ENCODE peak calls at places on chromosomes 13 and 19, in ten cellular contexts. N, H, J, I, F, U, L, W, V and X are unnamed samples. For H3K4me1, the result is how much of the 10 kb centered on the place peaks cover.

GRCh38 chr19:50890422-50891252 is 17.4 kb downstream of the KLK2 start:
- DNase-seq in N (no peak), H (no peak), J (no peak), I (no peak), F (peak), U (no peak), L (peak), W (peak), V (peak), X (no peak)

GRCh38 chr19:54041969-54042606 is 21.6 kb downstream of the VSTM1 start:
- DNase-seq in N (no peak), H (no peak), J (no peak), I (no peak), F (no peak), U (peak), L (no peak), W (no peak), V (peak), X (no peak)

GRCh38 chr13:95226932-95227718 is 74.1 kb downstream of the ABCC4 start:
- DNase-seq in N (no peak), H (no peak), J (no peak), I (no peak), F (no peak), U (no peak), L (no peak), W (no peak), V (no peak), X (no peak)

GRCh38 chr19:54674021-54674617 is 11.3 kb downstream of the LILRB4 start:
- DNase-seq in N (no peak), H (no peak), J (no peak), I (no peak), F (no peak), U (no peak), L (no peak), W (no peak), V (peak), X (no peak)

GRCh38 chr19:5219551-5220304 is 120.9 kb downstream of the PTPRS start:
- DNase-seq in N (no peak), H (no peak), J (no peak), I (no peak), F (no peak), U (no peak), L (no peak), W (no peak), V (no peak), X (no peak)

GRCh38 chr19:49981603-49982593 is 20.9 kb upstream of the SIGLEC11 start:
- DNase-seq in N (no peak), H (no peak), J (no peak), I (no peak), F (no peak), U (no peak), L (no peak), W (no peak), V (no peak), X (no peak)

GRCh38 chr13:44396963-44397580 is 23.4 kb downstream of the SERP2 start:
- DNase-seq in N (peak), H (no peak), J (peak), I (no peak), F (peak), U (peak), L (peak), W (peak), V (no peak), X (no peak)

GRCh38 chr13:104106705-104107393 is 1040.6 kb upstream of the SLC10A2 start:
- DNase-seq in N (no peak), H (no peak), J (no peak), I (no peak), F (peak), U (no peak), L (peak), W (peak), V (peak), X (no peak)

GRCh38 chr13:19860884-19861655 is 2.4 kb downstream of the ZMYM5 start:
- DNase-seq in N (no peak), H (no peak), J (no peak), I (no peak), F (peak), U (no peak), L (peak), W (peak), V (peak), X (no peak)

GRCh38 chr13:27293873-27294515 is 23.4 kb downstream of the RASL11A start:
- DNase-seq in N (no peak), H (peak), J (no peak), I (no peak), F (no peak), U (no peak), L (no peak), W (no peak), V (no peak), X (no peak)

GRCh38 chr13:25733061-25733491 is 318.7 kb downstream of the SHISA2 start:
- DNase-seq in N (no peak), H (no peak), J (no peak), I (no peak), F (peak), U (no peak), L (peak), W (no peak), V (peak), X (no peak)

GRCh38 chr13:21478881-21479808 is 20.0 kb upstream of the ZDHHC20 start:
- DNase-seq in N (no peak), H (peak), J (no peak), I (no peak), F (peak), U (no peak), L (peak), W (peak), V (peak), X (peak)

GRCh38 chr13:34156841-34157365 is 339.0 kb downstream of the RFC3 start:
- DNase-seq in N (peak), H (no peak), J (peak), I (peak), F (peak), U (peak), L (peak), W (peak), V (peak), X (peak)

GRCh38 chr19:13819242-13819641 is 24.0 kb downstream of the ZSWIM4 start:
- DNase-seq in N (no peak), H (no peak), J (no peak), I (no peak), F (no peak), U (no peak), L (no peak), W (no peak), V (no peak), X (peak)

GRCh38 chr19:18423258-18424020 is 4.2 kb downstream of the SSBP4 start:
- DNase-seq in N (no peak), H (no peak), J (no peak), I (no peak), F (no peak), U (no peak), L (no peak), W (no peak), V (no peak), X (peak)
- H3K4me1 ChIP-seq in N (under half), H (half or more), J (half or more), I (under half), F (under half), U (under half), L (under half), W (under half), V (under half), X (under half)

DNA sequence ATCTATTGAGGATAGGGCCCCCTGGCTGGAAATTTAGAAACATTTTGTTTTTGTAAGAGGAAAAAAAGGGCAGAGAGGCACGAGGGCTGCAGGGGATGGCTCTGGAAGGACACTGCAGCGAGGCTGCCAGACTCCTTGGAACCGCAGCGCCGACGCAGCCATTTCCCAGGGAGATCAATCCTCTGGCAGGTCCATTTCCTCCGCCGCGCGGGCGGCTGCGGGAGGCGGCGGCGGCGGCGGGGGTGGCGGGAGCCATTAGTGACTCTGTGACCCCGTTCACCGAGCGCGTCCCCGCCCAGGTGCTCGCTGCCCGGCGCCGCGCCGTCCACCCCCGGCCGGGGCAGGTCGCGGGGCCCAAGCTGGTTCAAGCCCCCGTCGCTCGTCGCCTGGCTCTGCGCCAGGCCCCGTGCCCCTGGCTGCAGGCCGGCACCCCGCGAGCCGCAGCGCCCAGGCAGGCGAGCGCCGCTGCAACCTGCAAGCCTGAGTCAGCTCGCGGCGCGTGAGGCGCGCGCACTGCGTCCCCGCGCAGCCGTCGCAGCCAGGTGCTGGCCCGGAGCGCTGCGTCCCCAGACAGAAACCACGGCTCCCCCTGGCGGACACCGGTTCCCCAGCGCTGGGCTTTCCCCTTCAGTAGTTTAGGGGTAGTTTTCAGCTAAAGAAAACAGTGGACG is 192.6 kb downstream of the KATNAL1 start:
- DNase-seq in N (peak), H (peak), J (peak), I (peak), F (peak), U (peak), L (peak), W (peak), V (peak), X (peak)
- H3K4me1 ChIP-seq in N (under half), H (under half), J (under half), I (under half), F (under half), U (under half), L (under half), W (under half), V (under half), X (under half)

GRCh38 chr19:11073568-11073967 is 15.7 kb upstream of the LDLR start:
- DNase-seq in N (no peak), H (no peak), J (no peak), I (no peak), F (no peak), U (no peak), L (no peak), W (no peak), V (no peak), X (no peak)
- H3K4me1 ChIP-seq in N (under half), H (under half), J (under half), I (under half), F (under half), U (under half), L (under half), W (under half), V (under half), X (under half)

DNA sequence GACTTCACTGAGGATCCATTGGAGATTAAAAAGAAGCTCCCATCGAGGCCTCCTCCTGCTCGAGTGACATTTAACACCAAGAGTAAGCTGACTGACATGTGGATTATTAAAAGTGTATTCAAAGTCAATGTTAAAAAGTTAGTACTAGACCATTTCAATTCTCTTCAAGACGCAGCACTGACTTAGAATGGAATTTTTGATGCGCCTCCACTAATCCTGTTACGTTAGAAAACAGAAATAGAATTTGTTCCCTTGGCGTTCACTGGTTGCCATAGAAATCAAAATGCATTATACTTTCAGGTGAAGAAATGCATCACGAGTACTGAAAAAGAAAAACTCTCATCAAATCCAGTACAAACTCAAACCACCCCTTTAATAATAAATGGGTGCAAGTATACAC is 42.2 kb downstream of the BRD4 start:
- DNase-seq in N (no peak), H (no peak), J (no peak), I (no peak), F (no peak), U (no peak), L (no peak), W (no peak), V (no peak), X (no peak)
- H3K4me1 ChIP-seq in N (half or more), H (half or more), J (half or more), I (half or more), F (under half), U (under half), L (under half), W (under half), V (under half), X (half or more)

GRCh38 chr19:45168767-45169351 is 8.1 kb upstream of the NKPD1 start:
- DNase-seq in N (no peak), H (no peak), J (peak), I (no peak), F (no peak), U (no peak), L (no peak), W (no peak), V (no peak), X (no peak)

GRCh38 chr19:45169602-45170001 is 8.4 kb downstream of the TRAPPC6A start:
- DNase-seq in N (no peak), H (no peak), J (no peak), I (no peak), F (no peak), U (no peak), L (no peak), W (no peak), V (no peak), X (no peak)

GRCh38 chr19:45163751-45164150 is 3.0 kb upstream of the NKPD1 start:
- DNase-seq in N (no peak), H (no peak), J (no peak), I (no peak), F (no peak), U (no peak), L (no peak), W (no peak), V (no peak), X (no peak)

GRCh38 chr19:45164577-45165335 is 4.0 kb upstream of the NKPD1 start:
- DNase-seq in N (peak), H (peak), J (peak), I (peak), F (peak), U (no peak), L (peak), W (peak), V (no peak), X (peak)

DNA sequence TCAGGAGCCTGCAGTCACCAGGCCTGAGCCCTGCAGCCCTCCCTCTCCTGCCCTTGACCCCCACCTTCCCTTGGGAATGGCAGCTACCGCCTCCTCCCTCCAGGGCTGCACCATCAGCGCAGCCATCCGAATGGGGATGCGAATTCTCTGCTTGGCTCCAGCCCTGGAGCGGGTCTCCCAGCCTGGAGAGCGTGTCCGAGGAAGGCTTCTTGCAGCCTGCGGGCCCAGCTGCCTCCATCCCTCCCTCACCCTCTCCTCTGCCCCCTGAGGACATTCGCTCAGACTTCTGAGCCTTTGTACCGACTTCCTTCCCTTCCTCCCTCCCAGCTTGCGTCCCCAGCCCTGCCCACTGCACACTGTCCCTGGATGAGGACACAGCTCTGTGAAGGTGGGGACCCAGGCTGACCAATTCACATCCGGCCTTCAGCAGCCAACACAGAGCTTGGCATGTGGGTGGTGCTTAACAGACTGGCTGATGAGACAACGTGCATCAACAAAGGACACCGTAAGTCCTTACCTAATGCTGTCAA is 6.0 kb upstream of the NKPD1 start:
- DNase-seq in N (no peak), H (no peak), J (peak), I (no peak), F (no peak), U (no peak), L (no peak), W (no peak), V (no peak), X (no peak)
- H3K4me1 ChIP-seq in N (under half), H (half or more), J (under half), I (under half), F (under half), U (under half), L (under half), W (under half), V (under half), X (under half)

GRCh38 chr19:4049432-4049831 is 17.3 kb downstream of the ZBTB7A start:
- DNase-seq in N (peak), H (no peak), J (peak), I (peak), F (no peak), U (no peak), L (no peak), W (no peak), V (no peak), X (peak)
- H3K4me1 ChIP-seq in N (under half), H (under half), J (half or more), I (under half), F (under half), U (under half), L (under half), W (under half), V (under half), X (under half)

GRCh38 chr19:1747285-1748114 is 5.8 kb upstream of the ONECUT3 start:
- DNase-seq in N (no peak), H (no peak), J (no peak), I (peak), F (peak), U (no peak), L (peak), W (peak), V (peak), X (no peak)
- H3K4me1 ChIP-seq in N (under half), H (under half), J (under half), I (under half), F (under half), U (under half), L (under half), W (under half), V (under half), X (under half)

GRCh38 chr19:41896581-41896942 is 13.6 kb downstream of the ARHGEF1 start:
- DNase-seq in N (no peak), H (no peak), J (no peak), I (no peak), F (no peak), U (no peak), L (no peak), W (no peak), V (no peak), X (no peak)

GRCh38 chr19:41897820-41898219 is 14.8 kb downstream of the ARHGEF1 start:
- DNase-seq in N (no peak), H (no peak), J (no peak), I (no peak), F (no peak), U (no peak), L (no peak), W (no peak), V (no peak), X (no peak)

GRCh38 chr19:41895745-41896580 is 13.0 kb downstream of the ARHGEF1 start:
- DNase-seq in N (no peak), H (no peak), J (no peak), I (no peak), F (no peak), U (no peak), L (no peak), W (no peak), V (no peak), X (no peak)

GRCh38 chr19:41898235-41898634 is 15.3 kb downstream of the ARHGEF1 start:
- DNase-seq in N (no peak), H (no peak), J (no peak), I (no peak), F (no peak), U (no peak), L (no peak), W (no peak), V (no peak), X (no peak)

GRCh38 chr19:41897181-41897580 is 14.2 kb downstream of the ARHGEF1 start:
- DNase-seq in N (no peak), H (no peak), J (no peak), I (no peak), F (no peak), U (no peak), L (no peak), W (no peak), V (no peak), X (no peak)
- H3K4me1 ChIP-seq in N (under half), H (under half), J (under half), I (under half), F (under half), U (under half), L (under half), W (under half), V (under half), X (under half)

DNA sequence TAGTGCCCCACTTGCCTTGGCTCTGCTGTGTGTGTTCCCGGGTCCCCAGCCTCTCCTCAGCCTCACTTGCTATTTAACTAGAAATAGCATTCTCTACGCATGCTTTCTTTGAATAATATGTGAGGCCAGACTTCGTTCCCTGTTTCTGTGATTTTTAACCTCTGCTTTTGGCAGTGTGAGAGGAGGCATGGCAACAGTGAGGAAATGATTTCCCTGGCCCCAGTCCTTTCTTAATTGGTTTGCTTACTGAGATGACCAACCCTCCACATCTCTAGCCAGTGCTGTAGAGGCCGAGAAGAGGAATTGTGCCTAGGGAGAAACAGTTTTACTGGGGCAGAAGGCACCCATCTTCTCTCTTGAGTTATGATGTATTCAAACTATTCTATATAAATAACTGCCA is 74.0 kb upstream of the NPAS1 start:
- DNase-seq in N (no peak), H (no peak), J (no peak), I (no peak), F (no peak), U (no peak), L (no peak), W (no peak), V (no peak), X (no peak)
- H3K4me1 ChIP-seq in N (half or more), H (half or more), J (half or more), I (under half), F (under half), U (under half), L (under half), W (under half), V (under half), X (half or more)